ENCODE peak calls at places on chromosome 3, in four cellular contexts. M is effector CD4-positive, alpha-beta T cell; J is HEK293T; D is hippocampal formation. V is an unnamed sample.

GRCh38 chr3:37266809-37267208 is 92.4 kb upstream of the LRRFIP2 start:
- DNase-seq in M (no peak), J (no peak), D (no peak), V (no peak)

GRCh38 chr3:51982352-51982837 is 940 bp upstream of the ACY1 start:
- DNase-seq in M (no peak), J (peak), D (no peak), V (peak)

GRCh38 chr3:100269410-100270217 is 8.8 kb downstream of the TBC1D23 start:
- DNase-seq in M (no peak), J (no peak), D (no peak), V (peak)

GRCh38 chr3:45608885-45609284 is 14.3 kb downstream of the LIMD1 start:
- DNase-seq in M (no peak), J (no peak), D (no peak), V (no peak)

GRCh38 chr3:111299070-111299672 is 227.6 kb downstream of the NECTIN3 start:
- DNase-seq in M (no peak), J (no peak), D (no peak), V (no peak)

GRCh38 chr3:151772825-151773480 is 39.2 kb downstream of the AADACL2 start:
- DNase-seq in M (no peak), J (no peak), D (no peak), V (no peak)

GRCh38 chr3:172614340-172615274 is 91.4 kb upstream of the TNFSF10 start:
- DNase-seq in M (no peak), J (no peak), D (no peak), V (no peak)

GRCh38 chr3:170440346-170440745 is 21.7 kb downstream of the CLDN11 start:
- DNase-seq in M (no peak), J (no peak), D (no peak), V (no peak)

GRCh38 chr3:195544634-195545033 is 1.5 kb upstream of the PPP1R2 start:
- DNase-seq in M (no peak), J (no peak), D (no peak), V (no peak)

GRCh38 chr3:21668012-21668411 is 83.0 kb downstream of the ZNF385D start:
- DNase-seq in M (no peak), J (no peak), D (no peak), V (no peak)

V was measured in WERI-Rb-1.